ENCODE peak calls at places on chromosomes 11 and 22, in seven cellular contexts. J is K562, N is progenitor cell of endocrine pancreas, A is fibroblast of lung, H is spleen, Z is B cell, Y is fibroblast of pulmonary artery. C is an unnamed sample.

GRCh38 chr22:24450600-24450999 is 23.2 kb downstream of the ADORA2A start:
- DNase-seq in H (no peak), Y (no peak), N (no peak), J (no peak), A (no peak), Z (no peak), C (no peak)

GRCh38 chr22:31122532-31123291 is at the start of gene INPP5J:
- DNase-seq in N (peak; percentile 42), A (peak; percentile 57), J (no peak), Z (no peak), Y (peak; percentile 49), H (peak; percentile 51), C (no peak)

GRCh38 chr11:27718346-27718852 is 18.1 kb upstream of the BDNF start:
- DNase-seq in J (no peak), H (no peak), Z (no peak), A (peak; percentile 93), N (peak; percentile 15), Y (peak; percentile 86), C (no peak)

GRCh38 chr11:121696947-121697346 is 244.2 kb upstream of the SORL1-AS1 start:
- DNase-seq in Y (no peak), N (no peak), Z (no peak), H (no peak), A (no peak), J (no peak), C (no peak)

GRCh38 chr11:107275632-107276031 is 182.0 kb downstream of the CWF19L2 start:
- DNase-seq in N (no peak), Z (no peak), H (no peak), J (no peak), A (no peak), Y (no peak), C (no peak)

GRCh38 chr11:76918941-76919386 is 58.2 kb downstream of the ACER3 start:
- DNase-seq in J (peak; percentile 50), H (no peak), Z (no peak), A (peak; percentile 53), Y (peak; percentile 78), N (no peak), C (peak; percentile 25)

GRCh38 chr11:69939551-69940245 is 120.5 kb upstream of the FGF3 start:
- DNase-seq in Y (peak; percentile 86), A (peak; percentile 75), J (no peak), Z (no peak), N (no peak), H (peak; percentile 61), C (no peak)

GRCh38 chr11:23123766-23124165 is 263.5 kb upstream of the CCDC179 start:
- DNase-seq in H (no peak), N (no peak), Z (no peak), A (peak; percentile 65), Y (peak; percentile 34), J (no peak), C (no peak)

GRCh38 chr22:45996241-45997076 is 19.5 kb upstream of the WNT7B start:
- DNase-seq in A (peak; percentile 80), N (no peak), Z (no peak), H (peak; percentile 92), J (no peak), Y (peak; percentile 47), C (peak; percentile 65)

GRCh38 chr11:103297900-103298299 is 188.7 kb downstream of the DYNC2H1 start:
- DNase-seq in Z (no peak), Y (no peak), J (no peak), A (no peak), N (no peak), H (no peak), C (no peak)

GRCh38 chr22:39080052-39080762 is 3.1 kb downstream of the APOBEC3G start:
- DNase-seq in Z (no peak), A (no peak), H (peak; percentile 77), N (no peak), J (no peak), Y (no peak), C (no peak)

GRCh38 chr22:41330169-41330568 is 28.8 kb downstream of the ZC3H7B start:
- DNase-seq in H (no peak), N (no peak), Z (no peak), A (no peak), Y (no peak), J (no peak), C (no peak)

GRCh38 chr22:24090581-24090980 is 79.5 kb downstream of the CABIN1 start:
- DNase-seq in A (no peak), Y (no peak), H (peak; percentile 33), Z (no peak), J (peak; percentile 11), N (no peak), C (no peak)

GRCh38 chr11:16997624-16998023 is 16.6 kb downstream of the PLEKHA7 start:
- DNase-seq in Z (no peak), N (no peak), Y (no peak), A (no peak), J (no peak), H (no peak), C (no peak)

GRCh38 chr11:59283825-59284772 is 71.4 kb upstream of the MPEG1 start:
- DNase-seq in N (no peak), Y (peak; percentile 69), J (peak; percentile 43), Z (no peak), A (peak; percentile 23), H (no peak), C (no peak)

GRCh38 chr11:2590951-2591754 is 108.6 kb downstream of the KCNQ1OT1 start:
- DNase-seq in N (peak; percentile 14), H (no peak), Y (no peak), A (no peak), Z (peak; percentile 21), J (peak; percentile 4), C (peak; percentile 11)

GRCh38 chr22:30187094-30187493 is 59.5 kb downstream of the LIF start:
- DNase-seq in N (no peak), H (no peak), Y (no peak), A (no peak), J (no peak), Z (no peak), C (no peak)

GRCh38 chr22:37775785-37776638 is 31.7 kb upstream of the GCAT start:
- DNase-seq in N (no peak), J (no peak), H (no peak), Z (no peak), A (peak; percentile 83), Y (no peak), C (no peak)

GRCh38 chr11:112697779-112698178 is 263.4 kb upstream of the NCAM1 start:
- DNase-seq in Y (no peak), A (no peak), Z (no peak), H (no peak), N (no peak), J (no peak), C (no peak)

GRCh38 chr11:69598147-69598546 is 42.8 kb upstream of the CCND1 start:
- DNase-seq in N (no peak), Z (no peak), Y (no peak), H (no peak), J (no peak), A (no peak), C (no peak)

GRCh38 chr11:47788181-47788580 is 21.0 kb upstream of the FNBP4 start:
- DNase-seq in Z (no peak), A (no peak), H (no peak), J (no peak), N (no peak), Y (no peak), C (no peak)

GRCh38 chr22:44193537-44193896 is 12.8 kb downstream of the PARVG start:
- DNase-seq in Z (no peak), N (no peak), A (no peak), Y (no peak), J (no peak), H (no peak), C (no peak)

GRCh38 chr11:113363406-113363805 is 24.2 kb upstream of the ANKK1 start:
- DNase-seq in Z (no peak), H (no peak), N (no peak), A (no peak), Y (no peak), J (no peak), C (no peak)

GRCh38 chr22:26367402-26368245 is 61.4 kb upstream of the ASPHD2 start:
- DNase-seq in H (no peak), Y (peak; percentile 59), J (peak; percentile 50), A (peak; percentile 34), Z (peak; percentile 27), N (peak; percentile 28), C (peak; percentile 62)
- TF ChIP-seq CTCF in H (peak; percentile 16), Y (peak; percentile 84), J (peak; percentile 96), A (peak; percentile 67), Z (peak; percentile 88), N (peak; percentile 84), C (peak; percentile 75)

GRCh38 chr11:125164091-125164421 is 495 bp upstream of the PKNOX2 start:
- DNase-seq in J (no peak), H (no peak), A (no peak), Z (no peak), N (no peak), Y (no peak), C (no peak)

GRCh38 chr11:125165111-125165663 is 636 bp downstream of the PKNOX2 start:
- DNase-seq in A (peak; percentile 54), N (peak; percentile 32), H (no peak), J (no peak), Y (peak; percentile 33), Z (peak; percentile 68), C (peak; percentile 43)

GRCh38 chr11:125163431-125164011 is 1.0 kb upstream of the PKNOX2 start:
- DNase-seq in J (no peak), A (no peak), N (no peak), Z (no peak), Y (no peak), H (no peak), C (no peak)

GRCh38 chr11:125165664-125166346 is 1.3 kb downstream of the PKNOX2 start:
- DNase-seq in N (no peak), Z (peak; percentile 84), Y (peak; percentile 40), H (no peak), A (peak; percentile 46), J (no peak), C (peak; percentile 56)

GRCh38 chr11:125164422-125165110 is at the start of gene PKNOX2:
- DNase-seq in Y (peak; percentile 78), N (peak; percentile 86), Z (peak; percentile 79), A (peak; percentile 79), H (peak; percentile 88), J (peak; percentile 71), C (peak; percentile 69)
- TF ChIP-seq CTCF in Y (peak; percentile 38), N (peak; percentile 64), Z (peak; percentile 40), A (peak; percentile 33), H (no peak), J (peak; percentile 70), C (peak; percentile 73)

DNA sequence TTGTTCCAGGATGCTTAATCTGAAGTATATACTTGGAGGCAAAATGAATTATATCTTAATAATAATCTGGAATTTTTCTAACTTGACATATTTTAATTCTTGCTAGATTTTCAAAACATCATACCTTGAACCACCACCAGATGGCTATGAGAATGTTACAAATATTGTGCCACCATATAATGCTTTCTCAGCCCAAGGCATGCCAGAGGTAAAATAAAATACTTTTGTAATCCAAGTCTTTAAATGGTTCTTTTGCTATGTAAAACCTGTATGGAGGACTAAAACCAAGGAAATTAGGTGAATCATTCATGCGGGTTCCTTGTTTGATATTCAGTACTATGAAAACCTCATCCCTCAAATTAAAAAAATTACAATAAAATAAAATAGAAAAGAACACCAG is 14.4 kb downstream of the NAALAD2 start:
- DNase-seq in J (no peak), Y (peak; percentile 8), N (no peak), H (no peak), A (no peak), Z (no peak), C (no peak)
- TF ChIP-seq CTCF in J (no peak), Y (peak; percentile 18), N (peak; percentile 20), H (no peak), A (no peak), Z (no peak), C (no peak)

DNA sequence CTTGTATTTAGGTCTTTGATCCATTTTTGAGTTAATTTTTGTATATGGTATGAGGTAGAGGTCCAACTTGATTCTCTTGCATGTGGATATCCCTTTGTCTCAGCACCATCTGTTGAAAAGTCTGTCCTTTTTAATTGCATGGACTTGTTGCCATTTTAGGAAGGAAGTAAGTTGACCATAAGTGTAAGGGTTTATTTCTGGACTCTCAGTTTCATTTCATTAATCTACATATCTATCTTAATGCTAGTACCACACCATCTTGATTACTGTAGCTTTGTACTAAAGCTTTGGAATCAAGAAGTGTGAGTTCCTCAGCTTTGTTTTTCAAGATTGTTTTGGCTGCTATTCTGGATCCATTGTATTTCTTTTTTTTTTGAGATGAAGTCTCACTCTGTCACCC is 31.4 kb downstream of the CBL start:
- DNase-seq in A (no peak), H (no peak), Y (no peak), J (no peak), Z (no peak), N (no peak), C (no peak)
- TF ChIP-seq CTCF in A (no peak), H (no peak), Y (no peak), J (no peak), Z (no peak), N (no peak), C (no peak)